ENCODE peak calls at places on chromosomes 2 and 18, in five cellular contexts. J is OCI-LY7, Z is stomach, Y is left ventricle myocardium inferior, G is A549. N is an unnamed sample. For H3K4me1, the result is how much of the 10 kb centered on the place peaks cover.

GRCh38 chr2:240359695-240360094 is 75.8 kb upstream of the GPC1 start:
- DNase-seq in J (no peak), Z (no peak), Y (no peak), G (no peak), N (no peak)

GRCh38 chr2:223020971-223021675 is 30.9 kb upstream of the KCNE4 start:
- DNase-seq in J (no peak), Z (no peak), Y (no peak), G (no peak), N (no peak)

GRCh38 chr2:215498411-215498810 is 62.5 kb upstream of the FN1 start:
- DNase-seq in J (no peak), Z (peak), Y (no peak), G (peak), N (no peak)

GRCh38 chr18:48612511-48612910 is 73.7 kb downstream of the CTIF start:
- DNase-seq in J (no peak), Z (no peak), Y (no peak), G (no peak), N (no peak)

GRCh38 chr18:35163736-35164532 is 76.9 kb upstream of the ZNF397 start:
- DNase-seq in J (no peak), Z (no peak), Y (no peak), G (no peak), N (peak)

GRCh38 chr2:174527101-174527721 is 40.4 kb upstream of the GPR155 start:
- DNase-seq in J (no peak), Z (no peak), Y (no peak), G (no peak), N (no peak)

GRCh38 chr2:206540757-206541156 is 97.4 kb downstream of the ADAM23 start:
- DNase-seq in J (no peak), Z (no peak), Y (no peak), G (no peak), N (no peak)

GRCh38 chr2:145287686-145288085 is 767.8 kb upstream of the ZEB2 start:
- DNase-seq in J (no peak), Z (no peak), Y (no peak), G (no peak), N (no peak)

GRCh38 chr2:63903003-63903402 is 61.3 kb downstream of the UGP2 start:
- DNase-seq in J (peak), Z (no peak), Y (no peak), G (no peak), N (no peak)

GRCh38 chr2:158394453-158394852 is 62.1 kb downstream of the CCDC148 start:
- DNase-seq in J (no peak), Z (no peak), Y (no peak), G (no peak), N (no peak)

GRCh38 chr18:58896268-58896667 is 31.6 kb downstream of the ZNF532 start:
- DNase-seq in J (peak), Z (no peak), Y (no peak), G (no peak), N (no peak)

GRCh38 chr18:63894367-63894766 is 6.9 kb downstream of the SERPINB2 start:
- DNase-seq in J (no peak), Z (no peak), Y (no peak), G (no peak), N (no peak)

GRCh38 chr2:54015809-54016703 is 45.3 kb upstream of the PSME4 start:
- DNase-seq in J (no peak), Z (no peak), Y (no peak), G (no peak), N (no peak)

GRCh38 chr2:37468139-37468538 is 123.7 kb downstream of the QPCT start:
- DNase-seq in J (no peak), Z (no peak), Y (no peak), G (no peak), N (no peak)

DNA sequence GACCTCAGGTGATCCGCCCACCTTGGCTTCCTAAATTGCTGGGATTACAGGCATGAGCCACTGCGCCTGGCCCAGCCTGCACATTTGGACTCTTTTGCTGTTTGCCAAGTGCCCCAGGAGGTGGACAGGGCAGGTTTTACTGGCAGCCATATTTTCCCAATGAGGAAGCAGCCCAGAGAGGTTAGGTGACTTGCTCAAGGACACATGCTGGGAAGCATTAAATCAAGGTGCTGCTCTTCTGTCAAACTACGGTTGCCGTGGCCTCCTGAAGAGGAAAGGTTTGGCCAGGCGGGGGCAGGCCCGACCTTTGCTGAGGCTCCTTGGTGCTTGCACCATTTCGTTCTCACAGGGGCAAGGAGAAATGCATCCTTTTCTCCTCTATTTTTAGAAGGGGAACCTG is 44.0 kb downstream of the DNMT3A start:
- DNase-seq in J (peak), Z (no peak), Y (no peak), G (no peak), N (no peak)
- TF ChIP-seq CTCF in J (peak), Z (no peak), Y (no peak), G (no peak), N (no peak)

DNA sequence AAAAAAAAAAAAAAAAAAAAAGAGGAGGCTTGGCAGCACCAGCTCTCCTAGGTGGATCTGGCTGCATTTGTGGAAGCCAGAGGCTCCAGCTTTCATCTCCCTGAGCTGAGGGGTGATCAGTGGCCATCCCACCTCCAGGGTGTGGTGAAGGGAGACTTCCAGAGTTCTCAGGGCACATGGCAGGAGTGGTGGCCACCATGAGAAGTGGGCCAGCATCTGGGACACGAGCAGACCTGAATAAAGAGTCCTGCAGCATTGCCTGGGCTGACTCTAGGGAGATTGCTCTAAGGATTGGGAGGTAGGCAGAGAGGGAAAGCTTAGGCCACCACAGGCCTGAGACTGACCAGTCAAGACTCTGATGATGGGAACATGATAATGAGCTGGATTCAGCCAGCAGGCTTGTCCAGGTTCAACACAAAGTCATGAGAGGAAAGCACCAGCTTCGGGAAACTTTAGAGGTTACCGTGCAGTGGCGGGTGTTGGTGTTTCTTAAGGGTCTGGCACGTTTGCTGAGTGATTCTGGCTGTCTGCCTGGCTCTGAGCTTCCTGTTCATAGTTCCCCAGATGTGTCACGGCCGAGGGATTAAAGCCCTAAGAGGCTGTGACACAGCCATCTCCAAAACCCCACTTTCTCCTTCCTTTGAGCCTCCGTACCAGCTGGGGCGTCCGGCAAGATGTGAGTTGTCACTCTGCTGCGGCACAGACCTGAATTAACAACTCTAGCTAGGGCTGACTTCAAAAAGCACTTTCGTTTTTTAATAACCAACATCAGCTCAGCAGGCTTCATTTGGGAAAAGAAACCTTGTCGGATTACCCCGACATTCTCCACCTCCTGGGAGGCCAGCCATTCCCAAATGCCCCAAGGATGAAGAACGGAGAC is 38.3 kb upstream of the IL1R1 start:
- DNase-seq in J (no peak), Z (peak), Y (peak), G (no peak), N (peak)
- H3K27ac ChIP-seq in J (no peak), Z (peak), Y (peak), G (peak), N (peak)

DNA sequence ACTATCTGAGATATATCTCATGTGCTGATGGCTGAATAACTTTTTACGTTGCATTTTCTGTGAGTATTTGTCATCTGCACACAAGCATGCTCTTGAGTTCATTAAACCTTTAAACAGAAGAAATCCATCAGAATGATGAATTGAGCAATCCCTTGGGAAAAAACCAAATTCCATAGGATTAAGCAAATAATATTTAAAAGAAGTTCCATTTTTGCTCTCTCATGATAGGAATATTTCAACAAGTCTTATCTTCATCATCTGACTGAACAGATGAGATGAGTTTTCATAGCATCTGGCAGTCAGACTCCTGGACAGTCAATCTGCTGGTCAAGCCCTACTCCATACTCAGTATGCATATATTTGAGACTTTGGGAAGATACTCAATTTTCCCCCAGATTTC is 120.8 kb downstream of the PLB1 start:
- DNase-seq in J (no peak), Z (no peak), Y (no peak), G (no peak), N (no peak)
- H3K4me1 ChIP-seq in J (under half), Z (under half), Y (under half), G (under half), N (under half)

GRCh38 chr2:11640132-11640531 is 29.9 kb downstream of the NTSR2 start:
- DNase-seq in J (no peak), Z (no peak), Y (no peak), G (no peak), N (no peak)
- TF ChIP-seq CTCF in J (no peak), Z (no peak), Y (no peak), G (no peak), N (no peak)

GRCh38 chr2:191169456-191170300 is 18.9 kb upstream of the STAT4 start:
- DNase-seq in J (no peak), Z (no peak), Y (no peak), G (no peak), N (no peak)

GRCh38 chr2:191171708-191172355 is 21.0 kb upstream of the STAT4 start:
- DNase-seq in J (no peak), Z (no peak), Y (no peak), G (peak), N (no peak)

GRCh38 chr2:191170773-191171172 is 20.0 kb upstream of the STAT4 start:
- DNase-seq in J (no peak), Z (no peak), Y (no peak), G (no peak), N (no peak)

GRCh38 chr2:191171291-191171690 is 20.5 kb upstream of the STAT4 start:
- DNase-seq in J (no peak), Z (no peak), Y (no peak), G (no peak), N (no peak)

DNA sequence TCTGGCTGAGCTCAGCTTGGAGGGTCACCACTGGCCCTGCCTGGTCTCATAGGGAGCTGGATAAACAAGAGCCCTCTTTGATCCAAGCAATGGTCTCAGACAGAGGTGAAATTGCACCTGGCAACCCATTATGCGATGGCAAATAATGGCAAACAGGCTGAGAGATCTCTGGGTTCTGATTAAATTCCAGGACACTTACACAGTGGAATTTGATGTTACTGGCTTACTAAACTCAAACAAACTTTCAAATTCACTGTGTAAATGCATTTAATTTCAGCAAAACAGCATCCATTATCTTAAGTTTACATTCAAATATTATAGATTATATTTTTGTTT is 19.5 kb upstream of the STAT4 start:
- DNase-seq in J (no peak), Z (no peak), Y (no peak), G (no peak), N (no peak)
- H3K27ac ChIP-seq in J (no peak), Z (no peak), Y (no peak), G (peak), N (no peak)

DNA sequence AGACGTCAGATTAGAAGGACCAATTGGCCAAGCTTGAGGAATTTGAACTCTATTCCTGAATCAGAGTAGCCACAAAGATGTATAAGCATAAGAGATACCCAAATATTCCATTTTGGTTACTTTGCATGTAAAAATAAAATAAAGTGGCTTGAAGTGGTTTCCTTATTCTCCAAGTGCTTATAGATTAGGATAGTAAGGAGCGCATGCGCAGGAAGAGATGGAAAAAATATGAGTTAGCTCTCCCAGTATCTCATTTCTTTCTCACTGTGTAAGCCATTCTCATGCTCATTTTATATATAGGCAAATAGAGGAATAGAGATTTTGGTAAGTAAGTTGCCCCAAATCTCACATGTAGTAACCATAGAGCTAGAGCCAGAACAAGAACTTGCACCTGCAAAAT is 241.3 kb downstream of the SETBP1 start:
- DNase-seq in J (no peak), Z (no peak), Y (no peak), G (no peak), N (no peak)
- H3K4me1 ChIP-seq in J (under half), Z (under half), Y (under half), G (under half), N (under half)

DNA sequence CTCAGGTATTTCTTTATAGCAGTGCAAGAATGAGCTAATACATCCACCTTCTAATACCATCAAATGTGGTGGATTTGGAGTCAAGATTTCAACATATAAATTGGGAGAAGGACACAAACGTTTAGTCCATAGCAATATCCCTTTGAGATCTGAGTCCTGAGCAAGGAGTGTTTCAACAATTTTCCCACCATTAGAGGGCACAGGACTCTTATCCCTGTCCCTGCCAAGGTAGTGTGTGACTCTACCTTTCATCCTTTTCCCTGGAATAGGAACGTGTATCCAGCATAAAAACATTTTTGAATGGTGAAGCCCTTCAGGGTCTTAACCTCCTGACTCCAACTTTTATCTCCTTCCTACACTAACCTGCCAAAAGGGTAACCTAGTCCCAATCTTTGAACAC is 181.3 kb upstream of the SRD5A2 start:
- DNase-seq in J (no peak), Z (no peak), Y (no peak), G (no peak), N (no peak)
- TF ChIP-seq CTCF in J (peak), Z (no peak), Y (no peak), G (no peak), N (no peak)